ENCODE peak calls at places on chromosomes 2 and 18, in nine cellular contexts. J, B, F, H, M, N, U, D and X are unnamed samples.

GRCh38 chr2:187529977-187530721 is 24.1 kb downstream of the TFPI start:
- DNase-seq in B (no peak), H (no peak), M (no peak), J (no peak), U (no peak), F (no peak), D (no peak), N (no peak), X (no peak)

GRCh38 chr2:137262600-137262999 is 497.3 kb downstream of the THSD7B start:
- DNase-seq in N (no peak), M (no peak), U (no peak), B (no peak), D (no peak), H (no peak), J (no peak), F (no peak), X (no peak)

GRCh38 chr2:207312006-207312356 is 146.2 kb upstream of the KLF7 start:
- DNase-seq in H (no peak), F (no peak), D (no peak), N (no peak), M (no peak), B (no peak), U (no peak), J (no peak), X (no peak)

GRCh38 chr2:128313076-128313836 is 5.4 kb downstream of the HS6ST1 start:
- DNase-seq in H (peak), U (peak), B (no peak), M (peak), F (no peak), N (no peak), J (no peak), D (peak), X (peak)

GRCh38 chr18:68449292-68449691 is 265.6 kb downstream of the TMX3 start:
- DNase-seq in B (no peak), N (no peak), U (no peak), H (no peak), J (no peak), D (no peak), F (no peak), M (no peak), X (no peak)

GRCh38 chr2:100580474-100581264 is 17.9 kb downstream of the PDCL3 start:
- DNase-seq in D (no peak), J (no peak), M (no peak), N (peak), B (no peak), H (no peak), F (no peak), U (no peak), X (no peak)

GRCh38 chr2:201233192-201234166 is 26.9 kb upstream of the CASP8 start:
- DNase-seq in U (peak), F (no peak), J (no peak), M (peak), D (peak), N (peak), H (peak), B (peak), X (peak)

GRCh38 chr2:216082805-216083204 is 1.1 kb downstream of the TMEM169 start:
- DNase-seq in N (no peak), B (no peak), J (no peak), M (no peak), U (no peak), F (no peak), H (no peak), D (no peak), X (peak)

GRCh38 chr2:69989017-69989416 is 27.6 kb upstream of the ASPRV1 start:
- DNase-seq in U (no peak), M (no peak), N (no peak), B (no peak), D (no peak), J (no peak), F (no peak), H (peak), X (no peak)

GRCh38 chr2:67581751-67582150 is 184.6 kb downstream of the ETAA1 start:
- DNase-seq in N (no peak), F (no peak), U (no peak), D (no peak), J (no peak), H (no peak), M (no peak), B (no peak), X (no peak)

GRCh38 chr2:146852661-146853060 is 992.2 kb upstream of the ACVR2A start:
- DNase-seq in U (no peak), B (no peak), H (no peak), N (no peak), M (no peak), F (no peak), J (no peak), D (no peak), X (no peak)

GRCh38 chr2:182553483-182553882 is 126.6 kb upstream of the PDE1A start:
- DNase-seq in M (no peak), N (peak), B (no peak), H (no peak), D (no peak), F (no peak), U (no peak), J (no peak), X (no peak)

GRCh38 chr2:72627059-72627458 is 198.8 kb downstream of the EXOC6B start:
- DNase-seq in F (no peak), B (no peak), U (no peak), H (no peak), N (no peak), D (no peak), M (no peak), J (no peak), X (no peak)

GRCh38 chr18:37355772-37356171 is 209.8 kb downstream of the CELF4 start:
- DNase-seq in F (no peak), J (no peak), U (no peak), H (no peak), M (no peak), N (no peak), B (no peak), D (no peak), X (no peak)

GRCh38 chr2:2189112-2189398 is 142.0 kb downstream of the MYT1L start:
- DNase-seq in J (no peak), U (no peak), H (no peak), F (no peak), N (no peak), B (no peak), D (no peak), M (no peak), X (peak)

GRCh38 chr2:240637901-240638175 is 12.6 kb downstream of the GPR35 start:
- DNase-seq in F (no peak), M (no peak), N (no peak), B (no peak), J (no peak), U (peak), D (peak), H (no peak), X (no peak)

GRCh38 chr2:6999161-6999877 is 82.1 kb downstream of the RNF144A start:
- DNase-seq in H (peak), U (no peak), M (no peak), B (no peak), D (no peak), N (peak), F (no peak), J (no peak), X (no peak)

GRCh38 chr18:74264303-74265020 is 27.3 kb downstream of the CYB5A start:
- DNase-seq in J (no peak), D (no peak), U (no peak), H (no peak), N (no peak), F (no peak), B (no peak), M (no peak), X (no peak)

GRCh38 chr2:204425821-204426220 is 119.5 kb upstream of the PARD3B start:
- DNase-seq in D (no peak), U (no peak), N (no peak), F (no peak), J (no peak), M (no peak), B (no peak), H (no peak), X (no peak)

GRCh38 chr18:53458944-53459580 is 765.4 kb downstream of the MBD2 start:
- DNase-seq in F (no peak), U (no peak), M (no peak), B (no peak), D (no peak), H (no peak), N (no peak), J (no peak), X (no peak)

GRCh38 chr2:209472386-209472832 is 48.6 kb downstream of the MAP2 start:
- DNase-seq in J (no peak), F (no peak), B (no peak), D (no peak), M (no peak), H (peak), N (no peak), U (no peak), X (no peak)

GRCh38 chr18:37330173-37330572 is 235.4 kb downstream of the CELF4 start:
- DNase-seq in J (no peak), H (no peak), N (no peak), D (no peak), U (no peak), F (no peak), M (no peak), B (no peak), X (no peak)

GRCh38 chr18:42290318-42291307 is 335.6 kb downstream of the PIK3C3 start:
- DNase-seq in U (no peak), H (peak), N (no peak), B (no peak), D (no peak), J (no peak), F (no peak), M (no peak), X (no peak)

GRCh38 chr2:182301093-182301492 is 125.7 kb downstream of the PDE1A start:
- DNase-seq in U (no peak), J (no peak), H (no peak), F (no peak), N (no peak), B (no peak), M (no peak), D (no peak), X (no peak)

GRCh38 chr18:13278231-13278630 is 59.7 kb downstream of the LDLRAD4 start:
- DNase-seq in M (no peak), J (no peak), H (no peak), B (no peak), F (no peak), U (no peak), N (no peak), D (no peak), X (no peak)

GRCh38 chr2:9657731-9658130 is 26.9 kb upstream of the YWHAQ start:
- DNase-seq in B (no peak), H (no peak), U (no peak), D (no peak), J (no peak), F (no peak), N (no peak), M (no peak), X (no peak)

GRCh38 chr2:210593166-210593565 is 36.8 kb downstream of the CPS1 start:
- DNase-seq in B (no peak), D (no peak), F (no peak), U (no peak), M (no peak), N (no peak), J (no peak), H (no peak), X (no peak)

GRCh38 chr2:46656640-46657039 is 177.3 kb downstream of the TMEM247 start:
- DNase-seq in U (no peak), H (peak), M (no peak), D (no peak), B (no peak), J (no peak), N (no peak), F (no peak), X (peak)

GRCh38 chr2:228242591-228242990 is 61.1 kb upstream of the SPHKAP start:
- DNase-seq in D (no peak), B (no peak), H (no peak), J (no peak), N (no peak), U (no peak), M (no peak), F (no peak), X (no peak)

GRCh38 chr18:45248240-45248903 is 366.9 kb upstream of the SLC14A2 start:
- DNase-seq in N (no peak), U (no peak), F (no peak), M (no peak), J (no peak), B (no peak), D (no peak), H (no peak), X (no peak)

GRCh38 chr2:96156011-96156820 is 11.0 kb upstream of the DUSP2 start:
- DNase-seq in D (no peak), B (no peak), J (no peak), U (peak), M (no peak), N (no peak), H (no peak), F (no peak), X (no peak)

GRCh38 chr2:230905448-230906430 is 19.3 kb downstream of the GPR55 start:
- DNase-seq in B (no peak), M (peak), U (peak), F (no peak), N (no peak), D (peak), J (no peak), H (peak), X (no peak)
- TF ChIP-seq POLR2A in B (no peak), M (no peak), U (no peak), F (no peak), N (no peak), D (no peak), J (no peak), H (no peak), X (no peak)

GRCh38 chr2:74424139-74424992 is 2.8 kb downstream of the WDR54 start:
- DNase-seq in H (no peak), N (no peak), J (no peak), B (no peak), D (no peak), F (no peak), U (no peak), M (no peak), X (no peak)
- TF ChIP-seq POLR2A in H (no peak), N (no peak), J (no peak), B (no peak), D (no peak), F (no peak), U (no peak), M (no peak), X (no peak)

DNA sequence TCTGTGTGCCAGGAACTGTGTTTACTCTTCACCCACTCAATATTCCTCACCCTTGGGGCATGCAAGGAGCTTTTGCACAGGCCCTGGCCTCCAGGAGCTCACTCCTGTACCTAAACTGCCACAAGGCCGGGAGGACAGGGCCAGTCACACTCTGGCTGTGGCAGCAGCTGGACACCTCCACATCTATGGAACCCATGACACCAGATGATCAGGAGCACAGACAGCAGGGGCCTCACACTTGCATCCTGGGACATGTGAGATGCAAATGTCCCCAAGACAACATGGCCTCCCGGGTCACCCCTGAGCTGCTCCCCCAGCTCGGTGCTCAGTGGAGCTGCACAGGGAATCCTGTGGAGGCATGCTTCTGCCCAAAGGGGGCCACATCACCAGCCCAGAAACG is 61.8 kb upstream of the SLC66A3 start:
- DNase-seq in B (no peak), U (no peak), J (no peak), M (no peak), F (no peak), N (no peak), D (no peak), H (no peak), X (peak)
- TF ChIP-seq POLR2A in B (no peak), U (no peak), J (no peak), M (no peak), F (no peak), N (no peak), D (no peak), H (no peak), X (no peak)

GRCh38 chr2:238320246-238320647 is at the start of gene TRAF3IP1:
- DNase-seq in B (peak), N (peak), M (peak), U (peak), D (peak), F (peak), J (peak), H (peak), X (peak)
- TF ChIP-seq POLR2A in B (peak), N (no peak), M (no peak), U (no peak), D (no peak), F (no peak), J (peak), H (no peak), X (peak)